ENCODE peak calls at places on chromosomes 12 and 14, in nine cellular contexts. C is heart right ventricle; Y is CD8-positive, alpha-beta T cell; U is gastrocnemius medialis; D is breast epithelium; R is H9; Q is vagina; B is neural progenitor cell; I is endothelial cell of umbilical vein. S is an unnamed sample.

GRCh38 chr12:15829949-15830348 is 40.8 kb upstream of the EPS8 start:
- DNase-seq in I (no peak), D (no peak), Y (no peak), Q (no peak), B (no peak), C (no peak), R (no peak), U (no peak), S (no peak)

GRCh38 chr14:68174446-68174845 is 354.9 kb downstream of the RAD51B start:
- DNase-seq in C (no peak), U (no peak), Q (no peak), Y (no peak), R (no peak), D (no peak), I (no peak), B (no peak), S (no peak)

GRCh38 chr12:127883013-127883412 is 384.0 kb upstream of the TMEM132C start:
- DNase-seq in U (no peak), Y (no peak), C (no peak), I (no peak), D (no peak), Q (no peak), R (no peak), B (no peak), S (no peak)

GRCh38 chr12:25553083-25553482 is at the start of gene LMNTD1:
- DNase-seq in C (no peak), Q (no peak), I (no peak), Y (no peak), R (no peak), B (no peak), D (no peak), U (no peak), S (no peak)

GRCh38 chr12:49261726-49262125 is 3.2 kb upstream of the TUBA1C start:
- DNase-seq in Q (no peak), Y (no peak), D (no peak), C (no peak), I (no peak), R (no peak), U (no peak), B (no peak), S (no peak)

GRCh38 chr12:93060071-93060665 is 131.1 kb upstream of the EEA1 start:
- DNase-seq in D (no peak), U (no peak), R (no peak), Y (no peak), B (no peak), I (no peak), Q (no peak), C (no peak), S (no peak)

GRCh38 chr12:54419088-54419887 is at the start of gene ITGA5:
- DNase-seq in B (peak; percentile 77), U (peak; percentile 70), R (peak; percentile 70), Q (no peak), D (peak; percentile 70), Y (peak; percentile 27), C (peak; percentile 82), I (peak; percentile 75), S (peak; percentile 93)

GRCh38 chr12:12804432-12804886 is 8.7 kb upstream of the DDX47 start:
- DNase-seq in B (no peak), Y (no peak), R (no peak), U (no peak), I (peak; percentile 68), D (no peak), C (no peak), Q (no peak), S (peak; percentile 96)

GRCh38 chr12:12488823-12489528 is 73.7 kb downstream of the DUSP16 start:
- DNase-seq in I (no peak), D (no peak), C (no peak), Y (no peak), U (no peak), B (no peak), R (no peak), Q (no peak), S (no peak)

GRCh38 chr12:25051583-25052190 is 102.8 kb upstream of the BCAT1 start:
- DNase-seq in D (no peak), R (no peak), B (no peak), C (no peak), Y (peak; percentile 74), U (no peak), Q (no peak), I (no peak), S (no peak)

GRCh38 chr12:53501615-53502181 is 615 bp downstream of the TARBP2 start:
- DNase-seq in R (no peak), C (no peak), U (no peak), Q (no peak), D (no peak), Y (no peak), I (no peak), B (no peak), S (no peak)

GRCh38 chr12:45232771-45233372 is 17.0 kb downstream of the ANO6 start:
- DNase-seq in R (peak; percentile 70), B (no peak), D (no peak), Q (no peak), U (peak; percentile 73), Y (no peak), C (no peak), I (peak; percentile 97), S (peak; percentile 94)

GRCh38 chr12:11228268-11228879 is 41.1 kb downstream of the PRB3 start:
- DNase-seq in C (no peak), I (peak; percentile 73), U (no peak), R (peak; percentile 79), Q (no peak), D (no peak), B (peak; percentile 77), Y (peak; percentile 22), S (peak; percentile 54)

GRCh38 chr14:26598672-26599131 is 869 bp upstream of the NOVA1 start:
- DNase-seq in R (no peak), Y (no peak), D (no peak), U (no peak), B (no peak), Q (no peak), C (no peak), I (no peak), S (no peak)

GRCh38 chr12:122082621-122083356 is 4.2 kb downstream of the MLXIP start:
- DNase-seq in U (no peak), D (no peak), C (no peak), I (peak; percentile 26), Y (no peak), R (no peak), Q (no peak), B (no peak), S (no peak)

GRCh38 chr12:132413931-132414588 is 75.9 kb upstream of the FBRSL1 start:
- DNase-seq in U (no peak), R (no peak), Y (no peak), B (peak; percentile 69), Q (no peak), I (no peak), C (no peak), D (no peak), S (no peak)
- TF ChIP-seq CTCF in U (no peak), R (peak; percentile 93), Y (no peak), B (peak; percentile 76), Q (no peak), I (peak; percentile 43), C (peak; percentile 27), D (no peak), S (peak; percentile 71)

GRCh38 chr12:27336254-27336653 is 3.6 kb downstream of the BMAL2 start:
- DNase-seq in U (no peak), Q (no peak), R (no peak), I (no peak), C (no peak), D (no peak), B (no peak), Y (no peak), S (peak; percentile 57)

GRCh38 chr12:27338473-27338872 is 5.8 kb downstream of the BMAL2 start:
- DNase-seq in D (no peak), B (no peak), U (no peak), I (no peak), Y (no peak), R (no peak), C (no peak), Q (no peak), S (no peak)

GRCh38 chr12:27335364-27336145 is 2.9 kb downstream of the BMAL2 start:
- DNase-seq in C (no peak), Y (no peak), B (no peak), U (no peak), Q (no peak), D (no peak), R (no peak), I (no peak), S (no peak)

GRCh38 chr12:27334721-27335082 is 2.1 kb downstream of the BMAL2 start:
- DNase-seq in Y (no peak), R (no peak), C (no peak), B (no peak), Q (no peak), I (no peak), D (no peak), U (no peak), S (no peak)

DNA sequence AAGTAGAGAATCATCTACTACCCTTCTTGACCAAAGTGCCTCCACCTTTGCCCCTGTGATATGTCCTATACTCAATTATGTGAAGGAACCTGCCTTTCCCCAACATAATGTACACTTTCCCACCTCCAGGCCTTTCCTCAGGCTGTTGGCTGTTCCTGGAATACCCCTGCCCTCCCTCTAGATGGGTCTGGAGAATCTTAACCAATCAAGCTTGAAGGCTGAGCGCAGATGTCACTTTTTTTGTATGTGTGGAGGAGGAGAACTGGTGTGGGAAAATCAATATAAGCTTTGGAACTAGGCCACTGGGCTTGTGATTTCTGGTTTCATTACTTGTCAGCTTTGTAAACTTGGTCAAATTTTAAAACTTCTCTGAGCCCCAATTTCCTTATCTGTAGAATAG is 4.7 kb downstream of the BMAL2 start:
- DNase-seq in R (no peak), I (no peak), Y (no peak), Q (no peak), D (no peak), C (no peak), B (no peak), U (no peak), S (no peak)
- H3K27ac ChIP-seq in R (no peak overlapping the region), I (no peak overlapping the region), Y (no peak overlapping the region), Q (no peak overlapping the region), D (no peak overlapping the region), C (no peak overlapping the region), B (no peak overlapping the region), U (no peak overlapping the region), S (no peak overlapping the region)

DNA sequence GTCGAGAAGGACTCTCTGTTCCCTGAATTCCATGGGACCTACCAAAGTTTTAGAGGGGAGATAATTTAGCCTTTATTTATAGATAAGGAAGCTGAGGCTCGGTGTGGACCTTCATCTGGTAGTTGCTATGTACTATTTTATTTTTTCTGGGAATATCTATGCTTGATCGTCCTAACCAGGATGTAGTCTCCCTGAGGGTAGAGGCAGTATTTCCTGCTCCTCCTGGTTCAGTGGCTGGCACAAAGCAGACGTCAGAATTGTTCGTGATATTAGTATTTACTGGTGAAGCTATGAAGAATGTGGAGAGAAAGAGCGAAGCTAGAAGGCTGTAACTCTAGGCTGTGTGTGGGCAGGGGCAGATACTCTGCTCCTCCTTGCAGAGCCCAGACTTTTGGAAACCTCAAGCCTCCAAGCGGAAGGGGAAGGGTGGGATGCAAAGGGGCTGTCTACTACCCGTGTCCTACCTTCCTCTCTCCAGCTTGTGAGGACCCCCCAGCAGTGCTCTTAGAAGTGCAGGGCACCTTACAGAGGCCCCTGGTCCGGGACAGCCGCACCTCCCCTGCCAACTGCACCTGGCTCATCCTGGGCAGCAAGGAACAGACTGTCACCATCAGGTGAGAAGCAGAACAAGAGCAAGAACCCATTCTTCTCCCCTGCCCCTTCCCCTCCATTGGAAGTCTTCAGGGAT is 1.4 kb downstream of the LRP10 start:
- DNase-seq in Y (no peak), C (no peak), I (no peak), D (peak; percentile 43), Q (no peak), U (no peak), R (no peak), B (no peak), S (no peak)
- TF ChIP-seq CTCF in Y (no peak), C (no peak), I (no peak), D (no peak), Q (no peak), U (peak; percentile 29), R (no peak), B (no peak), S (peak; percentile 64)

GRCh38 chr14:95683793-95684192 is 2.4 kb upstream of the TCL1B start:
- DNase-seq in Q (no peak), I (no peak), D (no peak), U (no peak), B (peak; percentile 25), R (peak; percentile 72), Y (no peak), C (no peak), S (no peak)
- H3K27ac ChIP-seq in Q (no peak overlapping the region), I (no peak overlapping the region), D (no peak overlapping the region), U (no peak overlapping the region), B (no peak overlapping the region), R (no peak overlapping the region), Y (no peak overlapping the region), C (no peak overlapping the region), S (no peak overlapping the region)